ENCODE peak calls at places on chromosome 19, in five cellular contexts. E is ELF-1, D is endothelial cell, R is AG04449, S is GM10248. I is an unnamed sample.

GRCh38 chr19:35975608-35976214 is 19.3 kb upstream of the SDHAF1 start:
- DNase-seq in S (no peak), E (no peak), D (peak; percentile 57), R (no peak), I (peak; percentile 51)

GRCh38 chr19:5314012-5314906 is 26.4 kb downstream of the PTPRS start:
- DNase-seq in D (no peak), R (no peak), S (no peak), E (no peak), I (no peak)

GRCh38 chr19:1361601-1362384 is 21.9 kb upstream of the NDUFS7 start:
- DNase-seq in S (no peak), E (no peak), R (no peak), D (no peak), I (no peak)

GRCh38 chr19:38658462-38659306 is 11.2 kb downstream of the ACTN4 start:
- DNase-seq in E (no peak), R (peak; percentile 99), D (no peak), S (no peak), I (peak; percentile 78)

GRCh38 chr19:5191091-5191490 is 149.5 kb downstream of the PTPRS start:
- DNase-seq in S (no peak), R (no peak), E (no peak), D (no peak), I (peak; percentile 52)

GRCh38 chr19:17205237-17206140 is 9.7 kb upstream of the USE1 start:
- DNase-seq in D (peak; percentile 66), R (no peak), S (peak; percentile 60), E (peak; percentile 87), I (peak; percentile 81)

GRCh38 chr19:46741447-46741846 is 4.4 kb upstream of the FKRP start:
- DNase-seq in E (no peak), R (no peak), S (no peak), D (no peak), I (no peak)

GRCh38 chr19:13138171-13138915 is 11.8 kb downstream of the STX10 start:
- DNase-seq in D (no peak), R (no peak), E (no peak), S (no peak), I (no peak)

GRCh38 chr19:5587071-5587455 is 19.3 kb upstream of the TINCR start:
- DNase-seq in R (no peak), D (no peak), E (no peak), S (no peak), I (no peak)

GRCh38 chr19:35240322-35240721 is 8.5 kb upstream of the LSR start:
- DNase-seq in R (no peak), E (no peak), S (peak; percentile 10), D (no peak), I (no peak)

GRCh38 chr19:13033819-13034611 is 38.7 kb downstream of the NFIX start:
- DNase-seq in E (peak; percentile 76), D (peak; percentile 77), R (no peak), S (peak; percentile 79), I (peak; percentile 77)

GRCh38 chr19:55304279-55304978 is 20.6 kb downstream of the BRSK1 start:
- DNase-seq in R (no peak), D (no peak), E (peak; percentile 67), S (peak; percentile 54), I (peak; percentile 77)

GRCh38 chr19:39128511-39129079 is 3.0 kb downstream of the PAK4 start:
- DNase-seq in S (no peak), D (no peak), E (peak; percentile 47), R (no peak), I (no peak)

GRCh38 chr19:34480971-34481821 is at the start of gene WTIP:
- DNase-seq in R (peak; percentile 36), E (peak; percentile 88), D (peak; percentile 84), S (no peak), I (peak; percentile 95)